ENCODE peak calls at places on chromosomes 12 and 14, in seven cellular contexts. One of them, this sample, is unnamed.

GRCh38 chr12:95417372-95417771 is 56.6 kb upstream of the METAP2 start:
- DNase-seq in dermis microvascular lymphatic vessel endothelial cell: no peak
- DNase-seq in foreskin fibroblast: no peak
- DNase-seq in SK-N-MC: no peak
- DNase-seq in head of caudate nucleus: no peak
- DNase-seq in HuH-7.5: no peak
- DNase-seq in astrocyte of the cerebellum: no peak
- DNase-seq in this sample: no peak

GRCh38 chr12:88952543-88952942 is 372.3 kb upstream of the KITLG start:
- DNase-seq in dermis microvascular lymphatic vessel endothelial cell: peak
- DNase-seq in foreskin fibroblast: peak
- DNase-seq in SK-N-MC: no peak
- DNase-seq in head of caudate nucleus: no peak
- DNase-seq in HuH-7.5: no peak
- DNase-seq in astrocyte of the cerebellum: no peak
- DNase-seq in this sample: no peak

GRCh38 chr12:131883521-131883900 is 10.9 kb upstream of the ULK1 start:
- DNase-seq in dermis microvascular lymphatic vessel endothelial cell: no peak
- DNase-seq in foreskin fibroblast: no peak
- DNase-seq in SK-N-MC: no peak
- DNase-seq in head of caudate nucleus: no peak
- DNase-seq in HuH-7.5: no peak
- DNase-seq in astrocyte of the cerebellum: no peak
- DNase-seq in this sample: no peak

GRCh38 chr12:15274561-15274967 is 47.7 kb upstream of the PTPRO start:
- DNase-seq in dermis microvascular lymphatic vessel endothelial cell: no peak
- DNase-seq in foreskin fibroblast: peak
- DNase-seq in SK-N-MC: no peak
- DNase-seq in head of caudate nucleus: no peak
- DNase-seq in HuH-7.5: no peak
- DNase-seq in astrocyte of the cerebellum: no peak
- DNase-seq in this sample: peak

GRCh38 chr12:102950107-102950949 is 7.1 kb upstream of the ASCL1 start:
- DNase-seq in dermis microvascular lymphatic vessel endothelial cell: no peak
- DNase-seq in foreskin fibroblast: no peak
- DNase-seq in SK-N-MC: no peak
- DNase-seq in head of caudate nucleus: no peak
- DNase-seq in HuH-7.5: peak
- DNase-seq in astrocyte of the cerebellum: no peak
- DNase-seq in this sample: no peak

GRCh38 chr14:53011053-53011462 is 60.2 kb upstream of the FERMT2 start:
- DNase-seq in dermis microvascular lymphatic vessel endothelial cell: peak
- DNase-seq in foreskin fibroblast: peak
- DNase-seq in SK-N-MC: no peak
- DNase-seq in head of caudate nucleus: peak
- DNase-seq in HuH-7.5: no peak
- DNase-seq in astrocyte of the cerebellum: peak
- DNase-seq in this sample: no peak

GRCh38 chr12:122891661-122892525 is 4.0 kb downstream of the VPS37B start:
- DNase-seq in dermis microvascular lymphatic vessel endothelial cell: no peak
- DNase-seq in foreskin fibroblast: peak
- DNase-seq in SK-N-MC: peak
- DNase-seq in head of caudate nucleus: no peak
- DNase-seq in HuH-7.5: no peak
- DNase-seq in astrocyte of the cerebellum: peak
- DNase-seq in this sample: no peak

GRCh38 chr12:91111366-91112321 is at the start of gene LUM:
- DNase-seq in dermis microvascular lymphatic vessel endothelial cell: no peak
- DNase-seq in foreskin fibroblast: peak
- DNase-seq in SK-N-MC: peak
- DNase-seq in head of caudate nucleus: no peak
- DNase-seq in HuH-7.5: no peak
- DNase-seq in astrocyte of the cerebellum: no peak
- DNase-seq in this sample: peak

GRCh38 chr12:88985631-88986030 is 366.7 kb downstream of the DUSP6 start:
- DNase-seq in dermis microvascular lymphatic vessel endothelial cell: no peak
- DNase-seq in foreskin fibroblast: no peak
- DNase-seq in SK-N-MC: no peak
- DNase-seq in head of caudate nucleus: no peak
- DNase-seq in HuH-7.5: no peak
- DNase-seq in astrocyte of the cerebellum: no peak
- DNase-seq in this sample: no peak

GRCh38 chr12:85831327-85831990 is 4.8 kb downstream of the RASSF9 start:
- DNase-seq in dermis microvascular lymphatic vessel endothelial cell: peak
- DNase-seq in foreskin fibroblast: no peak
- DNase-seq in SK-N-MC: peak
- DNase-seq in head of caudate nucleus: no peak
- DNase-seq in HuH-7.5: no peak
- DNase-seq in astrocyte of the cerebellum: no peak
- DNase-seq in this sample: no peak

GRCh38 chr14:73242274-73242960 is 5.1 kb downstream of the PAPLN start:
- DNase-seq in dermis microvascular lymphatic vessel endothelial cell: no peak
- DNase-seq in foreskin fibroblast: no peak
- DNase-seq in SK-N-MC: no peak
- DNase-seq in head of caudate nucleus: no peak
- DNase-seq in HuH-7.5: no peak
- DNase-seq in astrocyte of the cerebellum: no peak
- DNase-seq in this sample: no peak

GRCh38 chr12:89350661-89351488 is 1.4 kb downstream of the DUSP6 start:
- DNase-seq in dermis microvascular lymphatic vessel endothelial cell: peak
- DNase-seq in foreskin fibroblast: no peak
- DNase-seq in SK-N-MC: no peak
- DNase-seq in head of caudate nucleus: peak
- DNase-seq in HuH-7.5: no peak
- DNase-seq in astrocyte of the cerebellum: no peak
- DNase-seq in this sample: no peak

GRCh38 chr12:32104572-32105355 is 1.9 kb upstream of the BICD1 start:
- DNase-seq in dermis microvascular lymphatic vessel endothelial cell: peak
- DNase-seq in foreskin fibroblast: no peak
- DNase-seq in SK-N-MC: no peak
- DNase-seq in head of caudate nucleus: no peak
- DNase-seq in HuH-7.5: no peak
- DNase-seq in astrocyte of the cerebellum: no peak
- DNase-seq in this sample: no peak

GRCh38 chr12:7935773-7936581 is at the start of gene SLC2A3:
- DNase-seq in dermis microvascular lymphatic vessel endothelial cell: peak
- DNase-seq in foreskin fibroblast: peak
- DNase-seq in SK-N-MC: peak
- DNase-seq in head of caudate nucleus: peak
- DNase-seq in HuH-7.5: no peak
- DNase-seq in astrocyte of the cerebellum: peak
- DNase-seq in this sample: no peak

GRCh38 chr12:108177131-108177530 is 48.0 kb downstream of the WSCD2 start:
- DNase-seq in dermis microvascular lymphatic vessel endothelial cell: no peak
- DNase-seq in foreskin fibroblast: no peak
- DNase-seq in SK-N-MC: no peak
- DNase-seq in head of caudate nucleus: no peak
- DNase-seq in HuH-7.5: no peak
- DNase-seq in astrocyte of the cerebellum: no peak
- DNase-seq in this sample: no peak

GRCh38 chr12:71654200-71654599 is 9.4 kb downstream of the ZFC3H1 start:
- DNase-seq in dermis microvascular lymphatic vessel endothelial cell: no peak
- DNase-seq in foreskin fibroblast: no peak
- DNase-seq in SK-N-MC: no peak
- DNase-seq in head of caudate nucleus: no peak
- DNase-seq in HuH-7.5: no peak
- DNase-seq in astrocyte of the cerebellum: no peak
- DNase-seq in this sample: no peak

GRCh38 chr12:108580531-108580930 is 17.4 kb downstream of the TMEM119 start:
- DNase-seq in dermis microvascular lymphatic vessel endothelial cell: no peak
- DNase-seq in foreskin fibroblast: no peak
- DNase-seq in SK-N-MC: no peak
- DNase-seq in head of caudate nucleus: no peak
- DNase-seq in HuH-7.5: no peak
- DNase-seq in astrocyte of the cerebellum: no peak
- DNase-seq in this sample: peak

GRCh38 chr14:31864937-31865855 is 211.9 kb upstream of the ARHGAP5 start:
- DNase-seq in dermis microvascular lymphatic vessel endothelial cell: no peak
- DNase-seq in foreskin fibroblast: no peak
- DNase-seq in SK-N-MC: no peak
- DNase-seq in head of caudate nucleus: no peak
- DNase-seq in HuH-7.5: no peak
- DNase-seq in astrocyte of the cerebellum: no peak
- DNase-seq in this sample: no peak

GRCh38 chr14:94890755-94891154 is 120.8 kb upstream of the GSC start:
- DNase-seq in dermis microvascular lymphatic vessel endothelial cell: no peak
- DNase-seq in foreskin fibroblast: no peak
- DNase-seq in SK-N-MC: no peak
- DNase-seq in head of caudate nucleus: no peak
- DNase-seq in HuH-7.5: no peak
- DNase-seq in astrocyte of the cerebellum: no peak
- DNase-seq in this sample: no peak

GRCh38 chr12:71626768-71627167 is 36.9 kb downstream of the ZFC3H1 start:
- DNase-seq in dermis microvascular lymphatic vessel endothelial cell: peak
- DNase-seq in foreskin fibroblast: no peak
- DNase-seq in SK-N-MC: no peak
- DNase-seq in head of caudate nucleus: no peak
- DNase-seq in HuH-7.5: no peak
- DNase-seq in astrocyte of the cerebellum: no peak
- DNase-seq in this sample: no peak

GRCh38 chr12:121167232-121167820 is 34.6 kb downstream of the P2RX7 start:
- DNase-seq in dermis microvascular lymphatic vessel endothelial cell: no peak
- DNase-seq in foreskin fibroblast: no peak
- DNase-seq in SK-N-MC: no peak
- DNase-seq in head of caudate nucleus: no peak
- DNase-seq in HuH-7.5: no peak
- DNase-seq in astrocyte of the cerebellum: no peak
- DNase-seq in this sample: no peak

GRCh38 chr14:85308531-85309300 is 221.2 kb upstream of the FLRT2 start:
- DNase-seq in dermis microvascular lymphatic vessel endothelial cell: peak
- DNase-seq in foreskin fibroblast: no peak
- DNase-seq in SK-N-MC: no peak
- DNase-seq in head of caudate nucleus: no peak
- DNase-seq in HuH-7.5: no peak
- DNase-seq in astrocyte of the cerebellum: no peak
- DNase-seq in this sample: no peak

GRCh38 chr14:90495357-90496276 is 98.8 kb downstream of the CALM1 start:
- DNase-seq in dermis microvascular lymphatic vessel endothelial cell: peak
- DNase-seq in foreskin fibroblast: peak
- DNase-seq in SK-N-MC: peak
- DNase-seq in head of caudate nucleus: no peak
- DNase-seq in HuH-7.5: peak
- DNase-seq in astrocyte of the cerebellum: peak
- DNase-seq in this sample: no peak

GRCh38 chr12:58412466-58412865 is 471.1 kb downstream of the ATP23 start:
- DNase-seq in dermis microvascular lymphatic vessel endothelial cell: no peak
- DNase-seq in foreskin fibroblast: no peak
- DNase-seq in SK-N-MC: no peak
- DNase-seq in head of caudate nucleus: no peak
- DNase-seq in HuH-7.5: no peak
- DNase-seq in astrocyte of the cerebellum: no peak
- DNase-seq in this sample: no peak

GRCh38 chr14:39315859-39316444 is 82.2 kb downstream of the MIA2 start:
- DNase-seq in dermis microvascular lymphatic vessel endothelial cell: no peak
- DNase-seq in foreskin fibroblast: no peak
- DNase-seq in SK-N-MC: no peak
- DNase-seq in head of caudate nucleus: no peak
- DNase-seq in HuH-7.5: no peak
- DNase-seq in astrocyte of the cerebellum: no peak
- DNase-seq in this sample: no peak

GRCh38 chr14:104876251-104876699 is 11.2 kb downstream of the CEP170B start:
- DNase-seq in dermis microvascular lymphatic vessel endothelial cell: peak
- DNase-seq in foreskin fibroblast: peak
- DNase-seq in SK-N-MC: no peak
- DNase-seq in head of caudate nucleus: no peak
- DNase-seq in HuH-7.5: peak
- DNase-seq in astrocyte of the cerebellum: no peak
- DNase-seq in this sample: no peak

GRCh38 chr12:44654641-44655625 is 221.2 kb downstream of the NELL2 start:
- DNase-seq in dermis microvascular lymphatic vessel endothelial cell: no peak
- DNase-seq in foreskin fibroblast: no peak
- DNase-seq in SK-N-MC: no peak
- DNase-seq in head of caudate nucleus: peak
- DNase-seq in HuH-7.5: no peak
- DNase-seq in astrocyte of the cerebellum: no peak
- DNase-seq in this sample: peak